ENCODE peak calls at places on chromosomes 2 and 18, in four cellular contexts. One of them, this sample, is unnamed.

GRCh38 chr2:83991992-83992391 is 467.1 kb downstream of the SUCLG1 start:
- DNase-seq in uterus: no peak
- DNase-seq in T-helper 9 cell: no peak
- DNase-seq in SHP77: no peak
- DNase-seq in this sample: no peak

GRCh38 chr2:239630618-239631286 is 229.9 kb upstream of the HDAC4 start:
- DNase-seq in uterus: peak
- DNase-seq in SHP77: no peak
- DNase-seq in T-helper 9 cell: no peak
- DNase-seq in this sample: no peak

GRCh38 chr18:61322265-61322873 is 10.9 kb upstream of the CDH20 start:
- DNase-seq in T-helper 9 cell: no peak
- DNase-seq in uterus: peak
- DNase-seq in SHP77: peak
- DNase-seq in this sample: peak

GRCh38 chr2:12612168-12612567 is 104.6 kb upstream of the TRIB2 start:
- DNase-seq in uterus: no peak
- DNase-seq in SHP77: no peak
- DNase-seq in T-helper 9 cell: no peak
- DNase-seq in this sample: no peak

GRCh38 chr2:147679664-147680502 is 164.9 kb upstream of the ACVR2A start:
- DNase-seq in SHP77: no peak
- DNase-seq in uterus: no peak
- DNase-seq in T-helper 9 cell: no peak
- DNase-seq in this sample: no peak

GRCh38 chr2:71666094-71666474 is 212.7 kb downstream of the DYSF start:
- DNase-seq in T-helper 9 cell: no peak
- DNase-seq in SHP77: no peak
- DNase-seq in uterus: no peak
- DNase-seq in this sample: no peak

GRCh38 chr2:99697811-99698568 is 208.2 kb upstream of the REV1 start:
- DNase-seq in uterus: no peak
- DNase-seq in T-helper 9 cell: no peak
- DNase-seq in SHP77: no peak
- DNase-seq in this sample: no peak

GRCh38 chr2:6184532-6185302 is 492.5 kb downstream of the SOX11 start:
- DNase-seq in SHP77: peak
- DNase-seq in T-helper 9 cell: no peak
- DNase-seq in uterus: no peak
- DNase-seq in this sample: no peak

GRCh38 chr18:9321709-9322108 is 12.9 kb upstream of the TWSG1 start:
- DNase-seq in T-helper 9 cell: no peak
- DNase-seq in SHP77: no peak
- DNase-seq in uterus: no peak
- DNase-seq in this sample: no peak

GRCh38 chr2:20449501-20450200 is 2.8 kb downstream of the RHOB start:
- DNase-seq in SHP77: no peak
- DNase-seq in uterus: no peak
- DNase-seq in T-helper 9 cell: no peak
- DNase-seq in this sample: no peak

GRCh38 chr18:50009772-50010171 is 185.2 kb downstream of the MYO5B start:
- DNase-seq in T-helper 9 cell: peak
- DNase-seq in uterus: no peak
- DNase-seq in SHP77: peak
- DNase-seq in this sample: peak

GRCh38 chr2:120539937-120540718 is 194.2 kb downstream of the INHBB start:
- DNase-seq in uterus: peak
- DNase-seq in SHP77: no peak
- DNase-seq in T-helper 9 cell: no peak
- DNase-seq in this sample: no peak

GRCh38 chr2:195657634-195658540 is 861 bp downstream of the SLC39A10 start:
- DNase-seq in SHP77: peak
- DNase-seq in uterus: peak
- DNase-seq in T-helper 9 cell: peak
- DNase-seq in this sample: peak

GRCh38 chr2:240896871-240897692 is 1.1 kb upstream of the MAB21L4 start:
- DNase-seq in T-helper 9 cell: no peak
- DNase-seq in uterus: no peak
- DNase-seq in SHP77: peak
- DNase-seq in this sample: no peak

GRCh38 chr2:228535396-228535795 is 353.9 kb upstream of the SPHKAP start:
- DNase-seq in uterus: no peak
- DNase-seq in SHP77: no peak
- DNase-seq in T-helper 9 cell: no peak
- DNase-seq in this sample: peak

GRCh38 chr2:39696838-39697237 is 31.1 kb downstream of the TMEM178A start:
- DNase-seq in T-helper 9 cell: no peak
- DNase-seq in SHP77: no peak
- DNase-seq in uterus: no peak
- DNase-seq in this sample: peak

GRCh38 chr2:171824086-171824485 is 70.0 kb downstream of the SLC25A12 start:
- DNase-seq in T-helper 9 cell: no peak
- DNase-seq in uterus: no peak
- DNase-seq in SHP77: no peak
- DNase-seq in this sample: no peak

GRCh38 chr2:135799738-135800137 is 37.2 kb downstream of the LCT start:
- DNase-seq in SHP77: no peak
- DNase-seq in T-helper 9 cell: no peak
- DNase-seq in uterus: no peak
- DNase-seq in this sample: no peak

GRCh38 chr2:13481201-13481600 is 764.5 kb downstream of the TRIB2 start:
- DNase-seq in uterus: no peak
- DNase-seq in T-helper 9 cell: no peak
- DNase-seq in SHP77: no peak
- DNase-seq in this sample: no peak

GRCh38 chr18:50089702-50090101 is 105.2 kb downstream of the MYO5B start:
- DNase-seq in T-helper 9 cell: no peak
- DNase-seq in uterus: no peak
- DNase-seq in SHP77: no peak
- DNase-seq in this sample: no peak

GRCh38 chr2:24903527-24904103 is 16.4 kb downstream of the ADCY3 start:
- DNase-seq in SHP77: no peak
- DNase-seq in uterus: no peak
- DNase-seq in T-helper 9 cell: no peak
- DNase-seq in this sample: no peak

GRCh38 chr2:165120740-165121467 is 82.9 kb downstream of the SCN3A start:
- DNase-seq in SHP77: no peak
- DNase-seq in T-helper 9 cell: no peak
- DNase-seq in uterus: no peak
- DNase-seq in this sample: no peak

GRCh38 chr18:59249186-59249774 is 24.0 kb downstream of the RAX start:
- DNase-seq in T-helper 9 cell: no peak
- DNase-seq in uterus: peak
- DNase-seq in SHP77: peak
- DNase-seq in this sample: peak

GRCh38 chr18:75208055-75208835 is 694 bp downstream of the PTGR3 start:
- DNase-seq in uterus: peak
- DNase-seq in T-helper 9 cell: peak
- DNase-seq in SHP77: peak
- DNase-seq in this sample: no peak

GRCh38 chr2:196335238-196335637 is 163.9 kb upstream of the STK17B start:
- DNase-seq in SHP77: no peak
- DNase-seq in uterus: no peak
- DNase-seq in T-helper 9 cell: no peak
- DNase-seq in this sample: no peak

GRCh38 chr2:78940998-78941397 is 84.5 kb upstream of the REG3G start:
- DNase-seq in T-helper 9 cell: no peak
- DNase-seq in SHP77: no peak
- DNase-seq in uterus: no peak
- DNase-seq in this sample: no peak

GRCh38 chr2:189559579-189560272 is 20.9 kb downstream of the SLC40A1 start:
- DNase-seq in T-helper 9 cell: no peak
- DNase-seq in uterus: no peak
- DNase-seq in SHP77: no peak
- DNase-seq in this sample: no peak

GRCh38 chr2:198656869-198657268 is 800.9 kb downstream of the SATB2 start:
- DNase-seq in SHP77: no peak
- DNase-seq in T-helper 9 cell: no peak
- DNase-seq in uterus: no peak
- DNase-seq in this sample: no peak

GRCh38 chr2:172489682-172490081 is 62.3 kb downstream of the ITGA6 start:
- DNase-seq in T-helper 9 cell: no peak
- DNase-seq in uterus: no peak
- DNase-seq in SHP77: no peak
- DNase-seq in this sample: no peak

GRCh38 chr2:217279130-217279529 is 419.3 kb upstream of the TNP1 start:
- DNase-seq in T-helper 9 cell: no peak
- DNase-seq in uterus: no peak
- DNase-seq in SHP77: no peak
- DNase-seq in this sample: no peak

GRCh38 chr2:206800501-206801416 is 35.4 kb downstream of the FASTKD2 start:
- DNase-seq in T-helper 9 cell: peak
- DNase-seq in uterus: peak
- DNase-seq in SHP77: peak
- DNase-seq in this sample: peak

GRCh38 chr2:126329152-126329551 is 326.8 kb upstream of the GYPC start:
- DNase-seq in uterus: no peak
- DNase-seq in T-helper 9 cell: no peak
- DNase-seq in SHP77: no peak
- DNase-seq in this sample: no peak

GRCh38 chr2:216918088-216918680 is 58.3 kb upstream of the TNP1 start:
- DNase-seq in T-helper 9 cell: no peak
- DNase-seq in uterus: peak
- DNase-seq in SHP77: no peak
- DNase-seq in this sample: peak

GRCh38 chr2:133292267-133292666 is 276.0 kb downstream of the NCKAP5 start:
- DNase-seq in uterus: no peak
- DNase-seq in SHP77: no peak
- DNase-seq in T-helper 9 cell: no peak
- DNase-seq in this sample: no peak

GRCh38 chr2:96374211-96374951 is 38.8 kb downstream of the NCAPH start:
- DNase-seq in SHP77: peak
- DNase-seq in T-helper 9 cell: no peak
- DNase-seq in uterus: no peak
- DNase-seq in this sample: peak

GRCh38 chr2:215870986-215871385 is 142.4 kb downstream of the MREG start:
- DNase-seq in uterus: no peak
- DNase-seq in T-helper 9 cell: no peak
- DNase-seq in SHP77: no peak
- DNase-seq in this sample: no peak

GRCh38 chr2:6946722-6947121 is 29.5 kb downstream of the RNF144A start:
- DNase-seq in T-helper 9 cell: no peak
- DNase-seq in SHP77: no peak
- DNase-seq in uterus: no peak
- DNase-seq in this sample: no peak

GRCh38 chr2:1366546-1367134 is 46.6 kb upstream of the TPO start:
- DNase-seq in SHP77: peak
- DNase-seq in uterus: no peak
- DNase-seq in T-helper 9 cell: no peak
- DNase-seq in this sample: no peak

GRCh38 chr2:200310545-200310971 is 4.1 kb downstream of the SPATS2L start:
- DNase-seq in SHP77: no peak
- DNase-seq in T-helper 9 cell: no peak
- DNase-seq in uterus: no peak
- DNase-seq in this sample: no peak